ENCODE peak calls at places on chromosome 1, in six cellular contexts. One of them, this sample, is unnamed.

GRCh38 chr1:247747616-247748015 is 325 bp downstream of the OR14A2 start:
- DNase-seq in NT2/D1: no peak
- DNase-seq in brain microvascular endothelial cell: no peak
- DNase-seq in AG04450: no peak
- DNase-seq in HEK293T: no peak
- DNase-seq in PC-3: peak; percentile 72
- DNase-seq in this sample: no peak

GRCh38 chr1:37255111-37255795 is 219.1 kb upstream of the ZC3H12A start:
- DNase-seq in NT2/D1: peak; percentile 87
- DNase-seq in brain microvascular endothelial cell: peak; percentile 2
- DNase-seq in AG04450: no peak
- DNase-seq in HEK293T: peak; percentile 69
- DNase-seq in PC-3: peak; percentile 29
- DNase-seq in this sample: peak; percentile 97

GRCh38 chr1:228154685-228155571 is 5.2 kb downstream of the GJC2 start:
- DNase-seq in NT2/D1: no peak
- DNase-seq in brain microvascular endothelial cell: no peak
- DNase-seq in AG04450: no peak
- DNase-seq in HEK293T: no peak
- DNase-seq in PC-3: no peak
- DNase-seq in this sample: no peak

GRCh38 chr1:166511754-166512153 is 327.5 kb upstream of the POGK start:
- DNase-seq in NT2/D1: no peak
- DNase-seq in brain microvascular endothelial cell: no peak
- DNase-seq in AG04450: no peak
- DNase-seq in HEK293T: no peak
- DNase-seq in PC-3: peak; percentile 83
- DNase-seq in this sample: no peak

GRCh38 chr1:209884665-209885117 is 53.3 kb upstream of the SYT14 start:
- DNase-seq in NT2/D1: no peak
- DNase-seq in brain microvascular endothelial cell: peak; percentile 100
- DNase-seq in AG04450: peak; percentile 97
- DNase-seq in HEK293T: peak; percentile 65
- DNase-seq in PC-3: peak; percentile 98
- DNase-seq in this sample: no peak

GRCh38 chr1:55234016-55234415 is 18.9 kb upstream of the USP24 start:
- DNase-seq in NT2/D1: no peak
- DNase-seq in brain microvascular endothelial cell: no peak
- DNase-seq in AG04450: no peak
- DNase-seq in HEK293T: no peak
- DNase-seq in PC-3: peak; percentile 37
- DNase-seq in this sample: no peak

GRCh38 chr1:58084266-58084665 is 462.3 kb downstream of the OMA1 start:
- DNase-seq in NT2/D1: no peak
- DNase-seq in brain microvascular endothelial cell: no peak
- DNase-seq in AG04450: no peak
- DNase-seq in HEK293T: no peak
- DNase-seq in PC-3: no peak
- DNase-seq in this sample: no peak

GRCh38 chr1:112849425-112849966 is 106.5 kb downstream of the SLC16A1 start:
- DNase-seq in NT2/D1: no peak
- DNase-seq in brain microvascular endothelial cell: peak; percentile 42
- DNase-seq in AG04450: no peak
- DNase-seq in HEK293T: no peak
- DNase-seq in PC-3: peak; percentile 51
- DNase-seq in this sample: peak; percentile 56

GRCh38 chr1:203278087-203278884 is 27.0 kb upstream of the BTG2 start:
- DNase-seq in NT2/D1: no peak
- DNase-seq in brain microvascular endothelial cell: peak; percentile 60
- DNase-seq in AG04450: peak; percentile 59
- DNase-seq in HEK293T: no peak
- DNase-seq in PC-3: no peak
- DNase-seq in this sample: peak; percentile 63

GRCh38 chr1:109901508-109902145 is 9.0 kb upstream of the CSF1 start:
- DNase-seq in NT2/D1: no peak
- DNase-seq in brain microvascular endothelial cell: no peak
- DNase-seq in AG04450: no peak
- DNase-seq in HEK293T: peak; percentile 37
- DNase-seq in PC-3: peak; percentile 41
- DNase-seq in this sample: no peak

GRCh38 chr1:212858461-212859265 is 588 bp downstream of the FLVCR1 start:
- DNase-seq in NT2/D1: peak; percentile 11
- DNase-seq in brain microvascular endothelial cell: peak; percentile 28
- DNase-seq in AG04450: no peak
- DNase-seq in HEK293T: peak; percentile 46
- DNase-seq in PC-3: peak; percentile 47
- DNase-seq in this sample: no peak

GRCh38 chr1:182035097-182035770 is 26.3 kb downstream of the ZNF648 start:
- DNase-seq in NT2/D1: peak; percentile 57
- DNase-seq in brain microvascular endothelial cell: no peak
- DNase-seq in AG04450: no peak
- DNase-seq in HEK293T: no peak
- DNase-seq in PC-3: no peak
- DNase-seq in this sample: no peak

GRCh38 chr1:31595836-31596736 is 19.8 kb downstream of the TINAGL1 start:
- DNase-seq in NT2/D1: no peak
- DNase-seq in brain microvascular endothelial cell: no peak
- DNase-seq in AG04450: no peak
- DNase-seq in HEK293T: no peak
- DNase-seq in PC-3: no peak
- DNase-seq in this sample: no peak

GRCh38 chr1:108692724-108693655 is 880 bp downstream of the PRPF38B start:
- DNase-seq in NT2/D1: peak; percentile 56
- DNase-seq in brain microvascular endothelial cell: peak; percentile 47
- DNase-seq in AG04450: peak; percentile 8
- DNase-seq in HEK293T: peak; percentile 53
- DNase-seq in PC-3: peak; percentile 49
- DNase-seq in this sample: peak; percentile 27

GRCh38 chr1:26469558-26469957 is 2.7 kb upstream of the HMGN2 start:
- DNase-seq in NT2/D1: no peak
- DNase-seq in brain microvascular endothelial cell: no peak
- DNase-seq in AG04450: no peak
- DNase-seq in HEK293T: no peak
- DNase-seq in PC-3: no peak
- DNase-seq in this sample: no peak

This sample was measured in nephron progenitor cell.